ENCODE peak calls at places on chromosomes 6 and 20, in seven cellular contexts. Q is breast epithelium; M is CD8-positive, alpha-beta T cell; W is astrocyte; X is heart right ventricle; N is A549; V is adrenal gland. Y is an unnamed sample. For H3K4me1, the result is how much of the 10 kb centered on the place peaks cover.

GRCh38 chr20:17676942-17677341 is 5.1 kb downstream of the RRBP1 start:
- DNase-seq in Q (no peak), M (no peak), W (no peak), X (no peak), N (no peak), V (peak), Y (no peak)

GRCh38 chr20:38961530-38962043 is 557 bp upstream of the DHX35 start:
- DNase-seq in Q (no peak), M (no peak), W (no peak), X (no peak), N (peak), V (no peak), Y (no peak)

GRCh38 chr20:39853050-39853449 is 836.0 kb downstream of the MAFB start:
- DNase-seq in Q (no peak), M (no peak), W (no peak), X (no peak), N (no peak), V (no peak), Y (no peak)

GRCh38 chr6:36822506-36823269 is 16.6 kb downstream of the CPNE5 start:
- DNase-seq in Q (no peak), M (no peak), W (peak), X (no peak), N (no peak), V (no peak), Y (no peak)

GRCh38 chr6:79079425-79080130 is 1.5 kb upstream of the PHIP start:
- DNase-seq in Q (no peak), M (no peak), W (peak), X (no peak), N (no peak), V (no peak), Y (no peak)

GRCh38 chr6:39062014-39062740 is 13.6 kb downstream of the GLP1R start:
- DNase-seq in Q (no peak), M (no peak), W (no peak), X (no peak), N (no peak), V (no peak), Y (no peak)

GRCh38 chr6:132061381-132061780 is 110.2 kb upstream of the CCN2 start:
- DNase-seq in Q (no peak), M (no peak), W (no peak), X (no peak), N (no peak), V (no peak), Y (no peak)

GRCh38 chr6:156980515-156980914 is 203.3 kb downstream of the ARID1B start:
- DNase-seq in Q (no peak), M (no peak), W (no peak), X (no peak), N (no peak), V (no peak), Y (no peak)

GRCh38 chr6:163164175-163164900 is 250.2 kb upstream of the QKI start:
- DNase-seq in Q (no peak), M (no peak), W (no peak), X (no peak), N (no peak), V (no peak), Y (no peak)

GRCh38 chr20:49684335-49684997 is 29.2 kb downstream of the B4GALT5 start:
- DNase-seq in Q (no peak), M (no peak), W (no peak), X (no peak), N (no peak), V (no peak), Y (no peak)
- H3K4me1 ChIP-seq in Q (under half), M (under half), W (under half), X (half or more), N (half or more), V (half or more), Y (half or more)

GRCh38 chr6:133567656-133568055 is 321.3 kb upstream of the TCF21 start:
- DNase-seq in Q (no peak), M (no peak), W (no peak), X (no peak), N (no peak), V (no peak), Y (no peak)

GRCh38 chr6:133571681-133572080 is 317.2 kb upstream of the TCF21 start:
- DNase-seq in Q (no peak), M (no peak), W (no peak), X (no peak), N (no peak), V (no peak), Y (no peak)

DNA sequence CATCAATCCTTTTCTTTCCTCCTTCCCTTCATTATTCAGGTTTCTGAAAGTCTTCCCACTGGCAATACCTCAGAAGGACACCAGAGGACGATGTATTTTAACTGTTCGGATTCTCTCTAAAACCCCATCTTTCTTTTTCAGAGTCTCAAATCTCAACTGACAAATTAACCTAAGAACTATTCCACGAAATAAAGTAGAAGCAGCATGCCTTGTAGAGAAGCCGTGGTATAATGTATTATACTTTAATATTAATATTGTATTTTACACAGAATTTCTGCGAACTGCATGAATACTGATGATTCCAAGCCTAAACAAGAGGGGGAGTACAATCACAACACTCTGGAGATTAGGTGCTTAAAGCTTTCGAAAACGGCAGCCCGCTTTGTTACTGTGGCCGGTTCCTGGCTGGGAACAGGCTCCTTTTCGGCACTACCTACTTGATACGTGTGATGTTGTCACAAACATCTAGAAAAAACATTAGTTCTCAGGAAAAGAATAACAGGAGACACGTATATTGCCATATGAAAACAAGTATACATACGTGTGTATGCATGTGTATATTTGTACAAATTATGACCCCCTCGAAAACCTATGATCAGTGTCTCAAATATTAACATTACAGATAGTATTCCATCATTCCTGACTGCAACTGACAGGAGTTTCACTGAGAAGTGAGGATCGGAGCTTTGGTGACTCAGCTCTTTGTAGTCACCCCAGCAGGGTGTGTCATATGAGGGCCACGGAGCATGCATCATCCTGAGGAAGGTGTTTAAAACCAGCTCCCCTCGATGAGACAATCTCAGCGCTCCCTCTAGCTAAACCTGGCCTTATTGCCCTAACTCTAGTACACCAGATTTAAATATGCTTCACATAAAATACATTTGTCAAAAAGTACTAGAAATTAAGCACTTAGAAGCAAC is 319.7 kb upstream of the TCF21 start:
- DNase-seq in Q (no peak), M (no peak), W (peak), X (no peak), N (peak), V (peak), Y (no peak)
- TF ChIP-seq CTCF in Q (peak), M (peak), W (peak), X (peak), N (peak), V (peak), Y (peak)

DNA sequence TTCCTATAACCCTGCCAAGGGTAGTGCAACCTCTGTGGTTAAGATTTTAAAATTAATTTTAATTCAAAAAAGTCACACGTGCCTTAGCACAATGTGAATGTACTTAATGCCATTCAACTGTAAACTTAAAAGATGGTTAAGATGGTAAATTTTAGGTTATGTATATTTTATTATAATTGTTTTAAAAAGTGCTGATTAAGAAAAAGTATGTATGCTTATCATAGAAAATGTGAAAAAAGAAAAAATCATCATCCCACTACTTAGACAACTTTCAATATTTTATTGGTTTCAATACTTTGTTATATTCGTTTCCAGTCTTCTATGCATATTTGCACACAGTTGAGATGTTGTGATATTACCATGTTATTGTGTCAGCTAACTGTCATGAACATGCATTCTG is 18.7 kb downstream of the ARFGEF2 start:
- DNase-seq in Q (no peak), M (no peak), W (no peak), X (no peak), N (no peak), V (no peak), Y (no peak)
- H3K4me1 ChIP-seq in Q (under half), M (under half), W (under half), X (half or more), N (under half), V (under half), Y (under half)

GRCh38 chr6:122734529-122735203 is 44.9 kb upstream of the FABP7 start:
- DNase-seq in Q (no peak), M (no peak), W (no peak), X (no peak), N (no peak), V (no peak), Y (no peak)
- TF ChIP-seq CTCF in Q (no peak), M (no peak), W (no peak), X (no peak), N (no peak), V (no peak), Y (no peak)

GRCh38 chr20:50663095-50663821 is 28.1 kb downstream of the RIPOR3 start:
- DNase-seq in Q (peak), M (no peak), W (no peak), X (no peak), N (no peak), V (peak), Y (peak)
- H3K4me1 ChIP-seq in Q (under half), M (under half), W (under half), X (under half), N (under half), V (half or more), Y (under half)

GRCh38 chr6:88761237-88762031 is 202.0 kb downstream of the RNGTT start:
- DNase-seq in Q (no peak), M (no peak), W (no peak), X (no peak), N (no peak), V (no peak), Y (no peak)
- TF ChIP-seq CTCF in Q (no peak), M (no peak), W (peak), X (no peak), N (no peak), V (no peak), Y (no peak)

DNA sequence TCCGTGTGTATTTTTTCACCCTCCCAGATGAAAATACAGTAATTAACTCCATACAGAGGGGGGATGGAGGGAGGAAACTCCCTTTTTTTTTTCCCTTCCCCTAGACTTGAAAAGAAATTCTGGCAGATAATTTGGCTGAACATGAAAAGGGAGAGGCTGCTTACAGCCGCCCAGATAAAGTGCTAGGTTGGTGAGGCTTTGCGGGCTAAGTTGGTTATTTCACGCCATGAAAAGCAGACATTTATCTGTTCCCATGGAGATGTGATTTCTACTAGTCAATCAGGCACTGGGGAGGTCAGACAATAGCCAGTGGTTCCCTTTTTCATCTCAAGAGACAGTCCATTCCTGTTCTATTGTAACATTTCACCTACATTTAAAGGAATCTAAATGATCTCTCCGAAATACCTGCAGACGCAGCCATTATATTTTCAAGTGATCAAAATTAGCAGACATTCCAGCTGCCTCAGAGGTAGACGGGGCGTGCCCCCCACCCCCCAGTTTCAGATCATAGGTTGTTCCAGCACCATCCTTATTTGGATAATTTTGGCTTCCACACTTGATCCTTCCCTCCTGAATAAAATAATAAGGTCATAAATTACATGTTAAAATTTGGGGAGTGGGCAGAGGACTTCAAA is 143.9 kb upstream of the ZNF217 start:
- DNase-seq in Q (no peak), M (no peak), W (peak), X (no peak), N (no peak), V (no peak), Y (no peak)
- H3K4me1 ChIP-seq in Q (under half), M (under half), W (half or more), X (under half), N (half or more), V (under half), Y (under half)

DNA sequence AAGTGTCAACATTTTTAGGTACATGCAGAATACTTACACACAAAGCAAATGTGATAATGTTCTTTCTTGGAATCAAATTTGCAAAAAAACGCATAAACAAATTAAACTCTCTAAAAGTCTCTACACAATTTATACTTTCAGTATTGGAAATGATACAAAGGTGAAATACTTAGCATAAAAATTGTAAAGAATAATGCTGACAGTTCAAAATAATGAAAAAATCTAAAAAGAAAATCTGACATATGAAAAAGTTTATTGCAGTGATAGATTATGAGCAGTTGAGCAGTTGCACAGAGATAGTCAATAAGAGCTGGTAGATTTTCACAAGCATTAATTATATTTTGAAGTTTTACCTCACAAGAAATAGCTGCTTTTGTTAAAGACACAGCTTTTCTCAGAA is 1176.4 kb upstream of the EYS start:
- DNase-seq in Q (no peak), M (no peak), W (no peak), X (no peak), N (no peak), V (no peak), Y (no peak)
- TF ChIP-seq CTCF in Q (no peak), M (no peak), W (no peak), X (no peak), N (no peak), V (no peak), Y (no peak)

GRCh38 chr6:44529506-44529905 is 142.0 kb downstream of the CDC5L start:
- DNase-seq in Q (no peak), M (no peak), W (no peak), X (no peak), N (no peak), V (no peak), Y (no peak)

GRCh38 chr6:44531447-44532015 is 144.0 kb downstream of the CDC5L start:
- DNase-seq in Q (no peak), M (no peak), W (no peak), X (no peak), N (no peak), V (no peak), Y (no peak)

GRCh38 chr6:44528716-44529115 is 141.2 kb downstream of the CDC5L start:
- DNase-seq in Q (no peak), M (no peak), W (no peak), X (no peak), N (no peak), V (no peak), Y (no peak)

GRCh38 chr6:44530209-44530909 is 142.9 kb downstream of the CDC5L start:
- DNase-seq in Q (no peak), M (no peak), W (no peak), X (no peak), N (no peak), V (peak), Y (no peak)

DNA sequence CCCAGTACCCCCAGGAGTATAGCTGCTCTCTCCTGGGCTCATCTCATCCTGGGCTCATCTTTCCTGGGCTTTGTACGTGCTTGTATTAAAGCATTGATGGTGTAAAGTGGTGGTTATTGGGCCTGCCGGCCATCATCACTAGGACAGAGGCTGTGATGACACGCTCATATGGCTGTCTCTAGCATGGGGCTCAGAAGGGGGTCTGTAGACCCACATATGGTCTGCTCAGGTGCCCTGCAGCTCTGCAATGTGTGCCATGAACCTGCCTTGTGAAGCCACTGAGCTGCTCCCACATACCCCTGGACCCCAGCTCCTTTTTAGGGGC is 143.4 kb downstream of the CDC5L start:
- DNase-seq in Q (no peak), M (no peak), W (no peak), X (no peak), N (no peak), V (no peak), Y (no peak)
- H3K4me1 ChIP-seq in Q (under half), M (under half), W (under half), X (under half), N (under half), V (under half), Y (under half)

DNA sequence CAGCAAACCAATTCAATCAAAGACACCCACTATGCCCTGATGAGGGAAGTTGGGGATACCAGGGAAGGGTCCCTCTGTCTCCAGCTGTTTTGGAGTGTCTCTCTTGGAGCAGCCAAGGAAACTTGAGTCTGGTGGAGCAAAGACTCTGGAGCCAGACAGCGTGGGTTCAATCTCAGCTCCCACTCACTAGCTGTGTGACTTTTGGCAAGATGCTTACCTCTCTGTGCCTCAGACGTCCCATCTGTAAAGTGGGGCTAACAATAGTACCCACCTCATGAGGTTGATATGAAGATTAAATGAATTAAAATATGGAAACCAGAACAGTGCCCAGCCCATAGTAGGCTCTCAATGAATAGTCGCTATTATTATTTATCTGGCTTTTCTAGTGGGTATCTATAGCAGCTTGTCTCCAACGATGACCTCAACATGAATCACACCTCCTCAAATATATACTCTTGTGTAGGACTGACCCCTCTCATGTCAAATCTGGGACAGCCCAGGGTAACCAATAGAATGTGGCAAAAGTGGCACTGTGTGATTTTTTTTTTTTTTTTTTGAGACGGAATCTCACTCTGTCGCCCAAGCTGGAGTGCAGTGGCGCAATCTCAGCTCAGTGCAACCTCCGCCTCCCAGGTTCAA is 99.2 kb upstream of the FOXP4 start:
- DNase-seq in Q (no peak), M (no peak), W (no peak), X (no peak), N (no peak), V (no peak), Y (no peak)
- TF ChIP-seq CTCF in Q (no peak), M (no peak), W (no peak), X (no peak), N (no peak), V (no peak), Y (no peak)